ENCODE peak calls at places on chromosome 9, in four cellular contexts. F, W, Z and R are unnamed samples.
A peak's percentile ranks its signal among the peaks of the same experiment; 100 is the strongest.

GRCh38 chr9:79254900-79255651 is 316.7 kb upstream of the TLE4 start:
- DNase-seq in F (no peak), W (peak; percentile 4), Z (no peak), R (no peak)

GRCh38 chr9:87676976-87677775 is 48.7 kb upstream of the CTSL start:
- DNase-seq in F (no peak), W (no peak), Z (no peak), R (peak; percentile 46)

GRCh38 chr9:131827821-131828369 is 88.0 kb upstream of the RAPGEF1 start:
- DNase-seq in F (no peak), W (no peak), Z (peak; percentile 28), R (no peak)

GRCh38 chr9:104987743-104988142 is 59.8 kb upstream of the ABCA1 start:
- DNase-seq in F (no peak), W (peak; percentile 57), Z (no peak), R (no peak)

GRCh38 chr9:129558551-129559505 is 62.1 kb downstream of the C9orf50 start:
- DNase-seq in F (peak; percentile 52), W (no peak), Z (no peak), R (no peak)

GRCh38 chr9:78775889-78776288 is 479.0 kb downstream of the PSAT1 start:
- DNase-seq in F (no peak), W (no peak), Z (no peak), R (no peak)

GRCh38 chr9:106885451-106885850 is 22.5 kb downstream of the ZNF462 start:
- DNase-seq in F (no peak), W (peak; percentile 95), Z (no peak), R (peak; percentile 87)

GRCh38 chr9:127919253-127919815 is 2.5 kb upstream of the ST6GALNAC4 start:
- DNase-seq in F (peak; percentile 74), W (peak; percentile 100), Z (no peak), R (peak; percentile 69)

GRCh38 chr9:105206821-105207699 is 37.4 kb upstream of the SLC44A1 start:
- DNase-seq in F (no peak), W (peak; percentile 68), Z (no peak), R (peak; percentile 24)

GRCh38 chr9:86943223-86943870 is 4.0 kb downstream of the GAS1 start:
- DNase-seq in F (peak; percentile 54), W (no peak), Z (no peak), R (no peak)

GRCh38 chr9:116576386-116576785 is 110.7 kb upstream of the TRIM32 start:
- DNase-seq in F (no peak), W (no peak), Z (no peak), R (no peak)

GRCh38 chr9:98330831-98331230 is 75.4 kb upstream of the TBC1D2 start:
- DNase-seq in F (no peak), W (no peak), Z (no peak), R (no peak)

GRCh38 chr9:14870086-14870485 is 40.1 kb downstream of the FREM1 start:
- DNase-seq in F (no peak), W (no peak), Z (no peak), R (no peak)

GRCh38 chr9:16928179-16928945 is 57.9 kb upstream of the BNC2 start:
- DNase-seq in F (no peak), W (no peak), Z (no peak), R (no peak)

GRCh38 chr9:98830554-98830953 is 23.1 kb downstream of the GALNT12 start:
- DNase-seq in F (no peak), W (no peak), Z (no peak), R (no peak)

GRCh38 chr9:129177443-129177790 is 644 bp downstream of the IER5L start:
- DNase-seq in F (no peak), W (no peak), Z (no peak), R (no peak)

GRCh38 chr9:19894975-19895374 is 106.1 kb upstream of the SLC24A2 start:
- DNase-seq in F (no peak), W (peak; percentile 4), Z (no peak), R (no peak)

GRCh38 chr9:81705578-81705977 is 16.2 kb upstream of the TLE1 start:
- DNase-seq in F (no peak), W (no peak), Z (no peak), R (no peak)

GRCh38 chr9:105978336-105978735 is 284.0 kb downstream of the TMEM38B start:
- DNase-seq in F (no peak), W (no peak), Z (no peak), R (no peak)

GRCh38 chr9:113614843-113615648 is 151.5 kb downstream of the RGS3 start:
- DNase-seq in F (no peak), W (no peak), Z (no peak), R (no peak)

GRCh38 chr9:22244141-22245011 is 202.2 kb upstream of the DMRTA1 start:
- DNase-seq in F (no peak), W (peak; percentile 71), Z (no peak), R (no peak)

GRCh38 chr9:120928720-120929389 is 2.3 kb upstream of the TRAF1 start:
- DNase-seq in F (peak; percentile 77), W (no peak), Z (peak; percentile 89), R (peak; percentile 57)

GRCh38 chr9:130845901-130846381 is 10.9 kb downstream of the ABL1 start:
- DNase-seq in F (no peak), W (peak; percentile 27), Z (no peak), R (no peak)

GRCh38 chr9:114263853-114264510 is 58.9 kb upstream of the ORM1 start:
- DNase-seq in F (no peak), W (no peak), Z (no peak), R (no peak)

GRCh38 chr9:20437466-20437865 is 184.8 kb downstream of the MLLT3 start:
- DNase-seq in F (no peak), W (no peak), Z (no peak), R (no peak)

GRCh38 chr9:108382267-108382666 is 473.5 kb downstream of the ACTL7B start:
- DNase-seq in F (peak; percentile 91), W (no peak), Z (no peak), R (no peak)

GRCh38 chr9:80197661-80198060 is 625.9 kb downstream of the TLE4 start:
- DNase-seq in F (no peak), W (peak; percentile 4), Z (no peak), R (no peak)

GRCh38 chr9:81578606-81579005 is 110.7 kb downstream of the TLE1 start:
- DNase-seq in F (no peak), W (no peak), Z (no peak), R (no peak)

GRCh38 chr9:28774433-28775029 is 1201.2 kb upstream of the C9orf72 start:
- DNase-seq in F (no peak), W (peak; percentile 56), Z (no peak), R (no peak)

GRCh38 chr9:128575469-128575868 is 23.1 kb downstream of the SPTAN1 start:
- DNase-seq in F (no peak), W (no peak), Z (no peak), R (no peak)

GRCh38 chr9:93071464-93071863 is 13.0 kb downstream of the SUSD3 start:
- DNase-seq in F (no peak), W (peak; percentile 36), Z (no peak), R (no peak)

GRCh38 chr9:136146126-136147037 is 27.7 kb upstream of the TMEM250 start:
- DNase-seq in F (no peak), W (no peak), Z (no peak), R (no peak)
- H3K27me3 ChIP-seq in F (no peaks in the 10 kb centered on the region), W (peaks cover 11% of the 10 kb centered on the region), Z (peaks cover 8% of the 10 kb centered on the region), R (peaks cover 54% of the 10 kb centered on the region)

DNA sequence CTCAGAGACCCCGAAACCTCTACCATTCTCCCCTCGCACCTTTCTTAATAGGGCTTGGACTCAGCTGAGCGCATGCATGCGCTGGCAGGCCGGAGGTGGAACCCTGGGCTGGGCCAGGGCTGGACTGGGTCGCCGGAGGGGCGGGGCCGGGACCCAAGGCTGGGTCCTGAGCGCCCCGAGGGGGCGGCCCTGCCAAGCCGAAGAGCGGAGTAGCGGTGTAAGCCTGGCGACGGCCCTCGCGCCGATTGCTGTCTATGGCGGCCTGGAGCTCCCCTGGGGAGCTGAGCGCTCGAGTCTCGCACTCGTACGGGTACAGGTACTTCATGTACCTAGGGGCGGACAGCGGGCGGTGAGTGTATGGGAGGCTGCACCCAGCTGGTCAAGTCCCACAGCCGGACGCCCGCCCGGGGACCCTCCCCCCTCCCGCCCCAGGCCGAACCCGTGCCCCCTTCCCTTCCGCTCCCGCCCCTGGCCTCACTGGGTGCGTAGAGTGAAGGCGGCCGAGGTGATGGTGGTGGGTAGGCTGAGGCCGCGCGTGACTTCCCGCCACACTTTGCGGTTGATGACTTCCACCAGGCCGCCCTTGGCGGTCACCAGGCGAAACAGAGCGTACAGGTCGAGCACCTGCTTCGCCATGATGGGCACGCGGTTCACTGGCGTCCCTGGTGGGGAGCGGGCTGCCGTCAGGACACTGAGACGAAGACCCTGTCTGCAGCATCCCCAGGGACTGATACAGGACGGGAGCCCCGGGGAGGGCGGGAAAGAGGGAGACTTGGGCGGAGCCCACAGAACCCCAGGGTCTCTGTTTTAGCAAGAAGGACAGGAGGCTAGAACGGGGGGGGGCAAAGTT is 3.3 kb upstream of the DCTN3 start:
- DNase-seq in F (no peak), W (no peak), Z (no peak), R (no peak)
- H3K27me3 ChIP-seq in F (peaks cover 16% of the 10 kb centered on the region), W (peaks cover 46% of the 10 kb centered on the region), Z (peaks cover 59% of the 10 kb centered on the region), R (peaks cover 65% of the 10 kb centered on the region)

GRCh38 chr9:133584167-133584558 is 25.0 kb downstream of the FAM163B start:
- DNase-seq in F (no peak), W (no peak), Z (no peak), R (no peak)

GRCh38 chr9:133587466-133587865 is 21.7 kb downstream of the FAM163B start:
- DNase-seq in F (no peak), W (no peak), Z (no peak), R (no peak)

GRCh38 chr9:133587051-133587450 is 22.1 kb downstream of the FAM163B start:
- DNase-seq in F (no peak), W (no peak), Z (no peak), R (no peak)

GRCh38 chr9:133584559-133585476 is 24.4 kb downstream of the FAM163B start:
- DNase-seq in F (no peak), W (no peak), Z (no peak), R (no peak)

DNA sequence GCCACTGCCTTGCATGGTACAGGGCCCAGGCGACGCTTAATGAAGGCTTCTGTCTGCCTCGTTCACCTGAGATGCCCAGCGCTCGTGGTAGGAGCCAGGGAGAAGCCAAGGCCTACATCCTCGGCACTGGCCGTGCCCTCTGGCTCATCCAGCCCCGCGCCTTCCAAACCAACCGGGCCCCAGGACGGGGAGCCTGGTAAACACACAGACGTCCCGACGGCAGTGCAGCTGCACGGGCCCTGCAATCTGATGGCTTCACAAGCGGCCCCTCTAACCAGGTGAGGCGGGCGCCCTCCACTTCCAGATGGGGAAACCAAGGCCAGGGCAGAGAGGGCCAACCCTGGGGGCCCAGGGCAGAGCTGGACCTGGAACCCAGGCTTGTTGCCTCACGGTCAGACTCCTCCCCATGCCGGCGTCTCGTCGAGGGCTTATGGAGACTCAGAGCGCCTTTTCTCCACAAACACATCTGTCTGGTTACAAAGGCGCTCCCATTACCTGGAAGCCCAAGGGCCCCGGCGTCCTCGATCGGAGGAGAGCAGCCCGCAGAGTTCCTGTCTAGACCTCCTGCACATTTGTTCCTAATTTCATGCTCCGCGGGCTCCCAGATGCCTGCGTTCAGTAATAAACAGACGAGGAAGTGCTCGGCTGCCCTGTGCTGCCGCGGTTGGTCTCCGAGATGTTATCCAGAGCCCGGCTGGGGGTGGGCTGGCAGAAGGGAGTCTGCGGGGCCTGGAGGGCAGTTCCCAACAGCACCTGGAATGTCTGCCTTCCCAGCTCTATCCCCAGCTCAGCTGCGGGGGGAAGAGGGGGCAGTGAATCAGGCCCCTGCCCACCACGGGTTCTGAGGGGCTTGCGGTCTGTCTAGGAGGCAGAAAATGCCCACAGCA is 23.5 kb downstream of the FAM163B start:
- DNase-seq in F (no peak), W (no peak), Z (no peak), R (no peak)
- H3K27me3 ChIP-seq in F (no peaks in the 10 kb centered on the region), W (peaks cover 10% of the 10 kb centered on the region), Z (peaks cover 16% of the 10 kb centered on the region), R (peaks cover 31% of the 10 kb centered on the region)

DNA sequence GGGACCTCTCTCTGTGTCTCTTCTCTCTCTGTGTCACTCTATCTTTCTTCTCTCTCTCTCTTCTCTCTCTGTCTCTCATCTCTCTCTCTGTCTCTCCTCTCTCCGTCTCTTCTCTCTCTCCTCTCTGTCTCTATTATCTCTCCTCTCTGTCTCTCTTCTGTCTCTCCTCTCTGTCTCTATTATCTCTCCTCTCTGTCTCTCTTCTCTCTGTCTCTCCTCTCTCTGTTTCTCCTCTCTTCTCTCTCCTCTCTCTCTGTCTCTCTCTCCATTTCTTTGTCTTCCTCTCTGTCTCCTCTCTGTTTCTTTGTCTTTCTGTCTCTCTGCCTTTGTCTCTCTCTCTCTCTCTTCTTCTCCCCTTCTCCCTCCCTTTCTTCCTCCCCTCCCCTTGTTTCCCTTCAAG is 3.2 kb upstream of the OLFM1 start:
- DNase-seq in F (no peak), W (no peak), Z (no peak), R (no peak)
- H3K27me3 ChIP-seq in F (no peaks in the 10 kb centered on the region), W (peaks cover 6% of the 10 kb centered on the region), Z (no peaks in the 10 kb centered on the region), R (peaks cover 31% of the 10 kb centered on the region)